ENCODE peak calls at places on chromosomes 6 and 20, in six cellular contexts. A, K, N, D, E and C are unnamed samples.

GRCh38 chr6:292506-293184 is 358 bp downstream of the DUSP22 start:
- DNase-seq in D (peak; percentile 24), K (peak; percentile 54), E (peak; percentile 86), A (peak; percentile 66), N (peak; percentile 51), C (peak; percentile 96)

GRCh38 chr20:25987073-25987927 is 290.6 kb upstream of the ZNF337 start:
- DNase-seq in D (peak; percentile 10), N (no peak), K (no peak), A (peak; percentile 48), E (no peak), C (no peak)

GRCh38 chr20:41427833-41428232 is 61.2 kb upstream of the EMILIN3 start:
- DNase-seq in E (no peak), A (no peak), D (no peak), N (no peak), K (no peak), C (no peak)

GRCh38 chr6:11427827-11428245 is 109.7 kb upstream of the TMEM170B start:
- DNase-seq in E (no peak), A (no peak), N (peak; percentile 55), D (peak; percentile 33), K (no peak), C (no peak)

GRCh38 chr20:39874049-39874893 is 814.8 kb downstream of the MAFB start:
- DNase-seq in A (peak; percentile 63), D (peak; percentile 89), K (peak; percentile 67), E (peak; percentile 82), N (peak; percentile 55), C (peak; percentile 73)

GRCh38 chr6:20900396-20901160 is 366.3 kb downstream of the CDKAL1 start:
- DNase-seq in N (no peak), E (no peak), A (no peak), D (no peak), K (no peak), C (no peak)

GRCh38 chr20:63132715-63133471 is 83.0 kb downstream of the YTHDF1 start:
- DNase-seq in D (no peak), E (peak; percentile 42), A (no peak), K (no peak), N (no peak), C (no peak)

GRCh38 chr6:33589723-33590530 is 9.9 kb upstream of the BAK1 start:
- DNase-seq in K (no peak), D (peak; percentile 92), A (peak; percentile 96), E (peak; percentile 77), N (peak; percentile 97), C (peak; percentile 89)

GRCh38 chr20:24148372-24148771 is 159.8 kb upstream of the GGTLC1 start:
- DNase-seq in D (no peak), N (no peak), E (no peak), K (no peak), A (no peak), C (peak; percentile 60)

GRCh38 chr20:57048027-57048869 is 218.2 kb downstream of the BMP7 start:
- DNase-seq in D (no peak), K (no peak), A (no peak), E (peak; percentile 64), N (peak; percentile 35), C (peak; percentile 49)

GRCh38 chr6:66376021-66376420 is 669.0 kb upstream of the EYS start:
- DNase-seq in A (no peak), E (no peak), D (no peak), N (no peak), K (no peak), C (no peak)

GRCh38 chr6:146543940-146544661 is 468 bp downstream of the RAB32 start:
- DNase-seq in E (peak; percentile 70), N (peak; percentile 74), A (peak; percentile 62), K (peak; percentile 18), D (peak; percentile 38), C (peak; percentile 83)

GRCh38 chr6:118574051-118574865 is 26.2 kb downstream of the PLN start:
- DNase-seq in E (no peak), A (no peak), N (no peak), K (no peak), D (peak; percentile 39), C (no peak)

GRCh38 chr6:81708306-81708705 is 44.2 kb downstream of the TENT5A start:
- DNase-seq in E (no peak), N (no peak), D (no peak), K (no peak), A (no peak), C (no peak)

DNA sequence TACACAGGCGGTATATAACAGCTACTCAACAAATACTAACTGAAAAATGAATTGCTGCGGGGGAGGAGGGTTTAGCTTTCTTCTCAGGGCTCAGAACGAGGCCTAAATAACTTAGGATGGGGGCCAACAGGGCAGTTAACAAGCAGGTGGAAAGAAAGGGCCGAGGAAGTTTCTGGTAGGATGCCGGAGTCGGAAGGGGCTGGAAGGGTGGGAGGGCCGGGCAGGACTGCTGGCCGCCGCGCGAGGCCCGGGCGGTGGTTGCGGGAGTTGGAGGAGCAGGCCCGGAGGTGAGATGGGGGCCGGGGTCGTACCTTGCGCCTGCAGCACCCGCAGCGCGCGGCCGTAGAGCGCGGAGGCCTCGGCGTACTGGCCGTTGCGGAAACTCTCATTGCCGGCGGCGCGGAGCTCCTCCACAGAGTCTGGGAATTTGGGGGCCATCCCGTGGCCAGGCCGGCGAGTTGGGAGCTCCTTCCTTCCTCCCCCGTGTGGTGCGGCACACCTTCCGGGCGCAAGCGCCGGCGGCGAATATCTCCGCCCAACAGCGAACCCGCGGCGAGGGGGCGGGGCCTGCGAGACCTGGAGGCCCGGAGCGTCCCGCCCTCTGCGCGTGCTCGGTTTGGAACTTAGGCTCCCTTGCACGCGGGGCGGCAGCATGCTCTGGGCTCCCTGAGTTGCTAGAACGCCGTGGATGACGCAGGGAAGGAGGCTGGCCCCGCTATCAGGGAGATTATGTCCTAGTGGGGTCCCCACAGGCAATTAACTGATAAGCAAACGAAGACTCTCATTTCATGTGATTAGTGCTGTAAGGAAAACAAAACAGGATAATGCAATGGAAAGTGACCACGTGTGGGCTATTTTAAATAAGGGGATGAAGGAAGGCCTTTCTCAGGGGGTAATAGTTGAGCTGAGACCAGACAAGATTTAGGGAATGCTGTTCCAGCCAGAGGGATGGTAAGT is at the start of gene TOMM34:
- DNase-seq in N (peak; percentile 94), D (peak; percentile 90), A (peak; percentile 96), K (peak; percentile 94), E (peak; percentile 97), C (peak; percentile 99)
- TF ChIP-seq POLR2A in N (peak; percentile 97), D (peak; percentile 90), A (peak; percentile 83), K (peak; percentile 81), E (peak; percentile 53), C (peak; percentile 57)

GRCh38 chr6:14210077-14210476 is 92.5 kb downstream of the CD83 start:
- DNase-seq in N (no peak), K (no peak), E (no peak), D (no peak), A (no peak), C (no peak)
- H3K4me3 ChIP-seq in N (no peak overlapping the region), K (no peak overlapping the region), E (peak overlapping the region; percentile 72), D (no peak overlapping the region), A (no peak overlapping the region), C (no peak overlapping the region)

GRCh38 chr6:42978793-42979522 is at the start of gene PEX6:
- DNase-seq in D (peak; percentile 80), A (peak; percentile 88), K (peak; percentile 72), E (peak; percentile 93), N (peak; percentile 90), C (peak; percentile 91)
- TF ChIP-seq POLR2A in D (peak; percentile 83), A (peak; percentile 82), K (peak; percentile 35), E (peak; percentile 66), N (peak; percentile 96), C (peak; percentile 74)

GRCh38 chr20:47350181-47350550 is 6.3 kb downstream of the ZMYND8 start:
- DNase-seq in A (no peak), N (no peak), K (no peak), E (no peak), D (no peak), C (no peak)
- H3K4me3 ChIP-seq in A (no peak overlapping the region), N (no peak overlapping the region), K (no peak overlapping the region), E (no peak overlapping the region), D (no peak overlapping the region), C (no peak overlapping the region)

GRCh38 chr6:77463308-77463880 is at the start of gene HTR1B:
- DNase-seq in K (no peak), A (no peak), E (peak; percentile 59), D (peak; percentile 14), N (no peak), C (no peak)

GRCh38 chr6:77462359-77463307 is 658 bp downstream of the HTR1B start:
- DNase-seq in D (no peak), E (peak; percentile 60), N (no peak), K (no peak), A (no peak), C (no peak)

GRCh38 chr6:77463881-77464867 is 883 bp upstream of the HTR1B start:
- DNase-seq in A (no peak), D (no peak), E (peak; percentile 50), N (no peak), K (no peak), C (no peak)

GRCh38 chr6:77458421-77458820 is 4.9 kb downstream of the HTR1B start:
- DNase-seq in E (no peak), D (no peak), K (no peak), A (no peak), N (no peak), C (no peak)

GRCh38 chr6:77461796-77462195 is 1.5 kb downstream of the HTR1B start:
- DNase-seq in K (no peak), A (no peak), E (no peak), N (no peak), D (no peak), C (no peak)
- TF ChIP-seq POLR2A in K (no peak), A (no peak), E (no peak), N (no peak), D (no peak), C (no peak)

GRCh38 chr6:31138982-31139381 is at the start of gene PSORS1C2:
- DNase-seq in K (no peak), A (no peak), D (no peak), N (no peak), E (no peak), C (no peak)
- H3K4me3 ChIP-seq in K (no peak within 1 kb of the TSS), A (no peak within 1 kb of the TSS), D (no peak within 1 kb of the TSS), N (peak within 1 kb of the TSS; percentile 55), E (no peak within 1 kb of the TSS), C (peak within 1 kb of the TSS; percentile 29)